ENCODE peak calls at places on chromosomes 13 and 19, in eight cellular contexts. One of them, this sample, is unnamed.

GRCh38 chr13:50390503-50391248 is 375.4 kb downstream of the KCNRG start:
- DNase-seq in left kidney: no peak
- DNase-seq in head of caudate nucleus: no peak
- DNase-seq in GM13977: no peak
- DNase-seq in colonic mucosa: no peak
- DNase-seq in pancreas: no peak
- DNase-seq in KG1: no peak
- DNase-seq in NCI-H1048: no peak
- DNase-seq in this sample: no peak

GRCh38 chr13:114118086-114118762 is 14.2 kb downstream of the RASA3 start:
- DNase-seq in left kidney: no peak
- DNase-seq in NCI-H1048: no peak
- DNase-seq in GM13977: no peak
- DNase-seq in head of caudate nucleus: no peak
- DNase-seq in pancreas: peak; percentile 18
- DNase-seq in KG1: no peak
- DNase-seq in colonic mucosa: no peak
- DNase-seq in this sample: no peak

GRCh38 chr13:91399189-91400093 is 1.0 kb downstream of the GPC5 start:
- DNase-seq in pancreas: no peak
- DNase-seq in NCI-H1048: no peak
- DNase-seq in left kidney: peak; percentile 31
- DNase-seq in KG1: no peak
- DNase-seq in colonic mucosa: no peak
- DNase-seq in head of caudate nucleus: peak; percentile 16
- DNase-seq in GM13977: no peak
- DNase-seq in this sample: no peak

GRCh38 chr19:18668744-18669523 is 14.5 kb upstream of the CRTC1 start:
- DNase-seq in left kidney: no peak
- DNase-seq in KG1: no peak
- DNase-seq in GM13977: no peak
- DNase-seq in colonic mucosa: no peak
- DNase-seq in pancreas: no peak
- DNase-seq in head of caudate nucleus: no peak
- DNase-seq in NCI-H1048: no peak
- DNase-seq in this sample: no peak

GRCh38 chr19:8213827-8214672 is 4.9 kb downstream of the CERS4 start:
- DNase-seq in left kidney: no peak
- DNase-seq in colonic mucosa: no peak
- DNase-seq in NCI-H1048: no peak
- DNase-seq in head of caudate nucleus: no peak
- DNase-seq in pancreas: no peak
- DNase-seq in GM13977: no peak
- DNase-seq in KG1: no peak
- DNase-seq in this sample: no peak

GRCh38 chr13:77065456-77066147 is 38.6 kb upstream of the FBXL3 start:
- DNase-seq in head of caudate nucleus: no peak
- DNase-seq in pancreas: no peak
- DNase-seq in colonic mucosa: no peak
- DNase-seq in left kidney: no peak
- DNase-seq in GM13977: no peak
- DNase-seq in KG1: no peak
- DNase-seq in NCI-H1048: no peak
- DNase-seq in this sample: no peak

GRCh38 chr19:35309481-35310279 is 17.7 kb downstream of the MAG start:
- DNase-seq in KG1: no peak
- DNase-seq in GM13977: no peak
- DNase-seq in pancreas: peak; percentile 51
- DNase-seq in colonic mucosa: no peak
- DNase-seq in left kidney: peak; percentile 97
- DNase-seq in NCI-H1048: no peak
- DNase-seq in head of caudate nucleus: no peak
- DNase-seq in this sample: no peak

GRCh38 chr19:5893907-5894703 is 9.5 kb downstream of the NDUFA11 start:
- DNase-seq in NCI-H1048: no peak
- DNase-seq in colonic mucosa: no peak
- DNase-seq in pancreas: no peak
- DNase-seq in KG1: no peak
- DNase-seq in head of caudate nucleus: no peak
- DNase-seq in left kidney: peak; percentile 71
- DNase-seq in GM13977: no peak
- DNase-seq in this sample: no peak

GRCh38 chr13:112690242-112690943 is 555 bp downstream of the ATP11A start:
- DNase-seq in pancreas: peak; percentile 72
- DNase-seq in head of caudate nucleus: peak; percentile 43
- DNase-seq in left kidney: peak; percentile 83
- DNase-seq in GM13977: peak; percentile 67
- DNase-seq in NCI-H1048: no peak
- DNase-seq in colonic mucosa: peak; percentile 47
- DNase-seq in KG1: no peak
- DNase-seq in this sample: no peak

GRCh38 chr13:112330479-112331407 is 45.4 kb upstream of the SPACA7 start:
- DNase-seq in pancreas: no peak
- DNase-seq in GM13977: no peak
- DNase-seq in head of caudate nucleus: no peak
- DNase-seq in colonic mucosa: no peak
- DNase-seq in KG1: no peak
- DNase-seq in NCI-H1048: no peak
- DNase-seq in left kidney: peak; percentile 50
- DNase-seq in this sample: no peak

GRCh38 chr13:110549795-110550160 is 11.7 kb downstream of the RAB20 start:
- DNase-seq in pancreas: no peak
- DNase-seq in left kidney: no peak
- DNase-seq in colonic mucosa: no peak
- DNase-seq in NCI-H1048: no peak
- DNase-seq in GM13977: no peak
- DNase-seq in KG1: no peak
- DNase-seq in head of caudate nucleus: no peak
- DNase-seq in this sample: no peak

GRCh38 chr13:41461527-41462124 is 4.3 kb downstream of the RGCC start:
- DNase-seq in pancreas: no peak
- DNase-seq in head of caudate nucleus: no peak
- DNase-seq in NCI-H1048: no peak
- DNase-seq in GM13977: no peak
- DNase-seq in colonic mucosa: no peak
- DNase-seq in KG1: no peak
- DNase-seq in left kidney: no peak
- DNase-seq in this sample: no peak

GRCh38 chr19:4449022-4449825 is 8.4 kb downstream of the UBXN6 start:
- DNase-seq in head of caudate nucleus: peak; percentile 73
- DNase-seq in left kidney: no peak
- DNase-seq in KG1: no peak
- DNase-seq in GM13977: no peak
- DNase-seq in NCI-H1048: no peak
- DNase-seq in colonic mucosa: no peak
- DNase-seq in pancreas: peak; percentile 89
- DNase-seq in this sample: no peak

GRCh38 chr19:1608414-1609391 is 3.4 kb upstream of the UQCR11 start:
- DNase-seq in head of caudate nucleus: no peak
- DNase-seq in left kidney: no peak
- DNase-seq in colonic mucosa: no peak
- DNase-seq in NCI-H1048: no peak
- DNase-seq in GM13977: no peak
- DNase-seq in KG1: no peak
- DNase-seq in pancreas: no peak
- DNase-seq in this sample: no peak

GRCh38 chr13:70613295-70613694 is 505.0 kb upstream of the KLHL1 start:
- DNase-seq in head of caudate nucleus: no peak
- DNase-seq in KG1: no peak
- DNase-seq in pancreas: no peak
- DNase-seq in GM13977: no peak
- DNase-seq in colonic mucosa: no peak
- DNase-seq in left kidney: peak; percentile 12
- DNase-seq in NCI-H1048: no peak
- DNase-seq in this sample: no peak

GRCh38 chr13:98951266-98951665 is 26.6 kb downstream of the DOCK9 start:
- DNase-seq in colonic mucosa: no peak
- DNase-seq in left kidney: no peak
- DNase-seq in head of caudate nucleus: no peak
- DNase-seq in pancreas: no peak
- DNase-seq in KG1: no peak
- DNase-seq in GM13977: no peak
- DNase-seq in NCI-H1048: no peak
- DNase-seq in this sample: no peak

GRCh38 chr19:53101518-53101917 is 1.7 kb downstream of the ZNF160 start:
- DNase-seq in KG1: no peak
- DNase-seq in colonic mucosa: no peak
- DNase-seq in pancreas: no peak
- DNase-seq in GM13977: no peak
- DNase-seq in left kidney: peak; percentile 20
- DNase-seq in head of caudate nucleus: no peak
- DNase-seq in NCI-H1048: no peak
- DNase-seq in this sample: no peak

GRCh38 chr13:46831588-46832194 is 34.7 kb upstream of the ESD start:
- DNase-seq in head of caudate nucleus: peak; percentile 60
- DNase-seq in colonic mucosa: peak; percentile 48
- DNase-seq in left kidney: peak; percentile 70
- DNase-seq in NCI-H1048: no peak
- DNase-seq in pancreas: no peak
- DNase-seq in KG1: peak; percentile 75
- DNase-seq in GM13977: no peak
- DNase-seq in this sample: peak; percentile 8

GRCh38 chr13:26050568-26051230 is 1.1 kb downstream of the SHISA2 start:
- DNase-seq in NCI-H1048: no peak
- DNase-seq in KG1: no peak
- DNase-seq in colonic mucosa: no peak
- DNase-seq in left kidney: peak; percentile 85
- DNase-seq in pancreas: peak; percentile 24
- DNase-seq in GM13977: peak; percentile 18
- DNase-seq in head of caudate nucleus: peak; percentile 55
- DNase-seq in this sample: no peak

GRCh38 chr13:19586904-19587634 is 25.7 kb upstream of the TPTE2 start:
- DNase-seq in colonic mucosa: peak; percentile 27
- DNase-seq in NCI-H1048: no peak
- DNase-seq in left kidney: peak; percentile 16
- DNase-seq in GM13977: peak; percentile 63
- DNase-seq in KG1: peak; percentile 69
- DNase-seq in head of caudate nucleus: no peak
- DNase-seq in pancreas: no peak
- DNase-seq in this sample: no peak

GRCh38 chr13:41365636-41366035 is 54.6 kb downstream of the NAA16 start:
- DNase-seq in colonic mucosa: no peak
- DNase-seq in GM13977: no peak
- DNase-seq in KG1: no peak
- DNase-seq in NCI-H1048: no peak
- DNase-seq in pancreas: no peak
- DNase-seq in left kidney: no peak
- DNase-seq in head of caudate nucleus: no peak
- DNase-seq in this sample: peak; percentile 56

GRCh38 chr19:2455481-2456300 is 1.1 kb downstream of the LMNB2 start:
- DNase-seq in head of caudate nucleus: no peak
- DNase-seq in NCI-H1048: no peak
- DNase-seq in colonic mucosa: peak; percentile 59
- DNase-seq in left kidney: peak; percentile 42
- DNase-seq in GM13977: peak; percentile 92
- DNase-seq in pancreas: peak; percentile 44
- DNase-seq in KG1: peak; percentile 3
- DNase-seq in this sample: no peak

GRCh38 chr13:46463719-46464118 is 76.7 kb upstream of the RUBCNL start:
- DNase-seq in NCI-H1048: no peak
- DNase-seq in KG1: no peak
- DNase-seq in left kidney: no peak
- DNase-seq in pancreas: no peak
- DNase-seq in colonic mucosa: no peak
- DNase-seq in head of caudate nucleus: no peak
- DNase-seq in GM13977: no peak
- DNase-seq in this sample: no peak

GRCh38 chr19:50679177-50680125 is 30.2 kb downstream of the C19orf81 start:
- DNase-seq in pancreas: peak; percentile 82
- DNase-seq in KG1: peak; percentile 48
- DNase-seq in head of caudate nucleus: peak; percentile 85
- DNase-seq in NCI-H1048: peak; percentile 37
- DNase-seq in left kidney: peak; percentile 89
- DNase-seq in GM13977: peak; percentile 98
- DNase-seq in colonic mucosa: peak; percentile 67
- DNase-seq in this sample: peak; percentile 11

GRCh38 chr19:18496167-18496979 is 25.5 kb downstream of the ELL start:
- DNase-seq in NCI-H1048: no peak
- DNase-seq in left kidney: no peak
- DNase-seq in GM13977: peak; percentile 67
- DNase-seq in KG1: peak; percentile 57
- DNase-seq in head of caudate nucleus: no peak
- DNase-seq in colonic mucosa: peak; percentile 60
- DNase-seq in pancreas: peak; percentile 89
- DNase-seq in this sample: no peak

GRCh38 chr13:111658150-111659100 is 338.0 kb downstream of the TEX29 start:
- DNase-seq in head of caudate nucleus: peak; percentile 61
- DNase-seq in KG1: no peak
- DNase-seq in GM13977: no peak
- DNase-seq in NCI-H1048: no peak
- DNase-seq in colonic mucosa: no peak
- DNase-seq in pancreas: no peak
- DNase-seq in left kidney: peak; percentile 73
- DNase-seq in this sample: no peak

GRCh38 chr19:3175761-3176714 is 2.5 kb upstream of the S1PR4 start:
- DNase-seq in GM13977: no peak
- DNase-seq in colonic mucosa: peak; percentile 89
- DNase-seq in NCI-H1048: no peak
- DNase-seq in head of caudate nucleus: no peak
- DNase-seq in left kidney: no peak
- DNase-seq in pancreas: peak; percentile 57
- DNase-seq in KG1: no peak
- DNase-seq in this sample: peak; percentile 80

GRCh38 chr19:5775668-5776309 is 8.8 kb downstream of the PRR22 start:
- DNase-seq in KG1: no peak
- DNase-seq in pancreas: no peak
- DNase-seq in left kidney: no peak
- DNase-seq in GM13977: no peak
- DNase-seq in NCI-H1048: no peak
- DNase-seq in colonic mucosa: no peak
- DNase-seq in head of caudate nucleus: no peak
- DNase-seq in this sample: peak; percentile 48

GRCh38 chr13:52010890-52011689 is at the start of gene ATP7B:
- DNase-seq in head of caudate nucleus: peak; percentile 17
- DNase-seq in left kidney: peak; percentile 73
- DNase-seq in KG1: no peak
- DNase-seq in pancreas: peak; percentile 30
- DNase-seq in colonic mucosa: peak; percentile 41
- DNase-seq in NCI-H1048: no peak
- DNase-seq in GM13977: peak; percentile 39
- DNase-seq in this sample: no peak

GRCh38 chr19:850221-850978 is 1.7 kb upstream of the ELANE start:
- DNase-seq in head of caudate nucleus: peak; percentile 52
- DNase-seq in left kidney: peak; percentile 73
- DNase-seq in NCI-H1048: no peak
- DNase-seq in KG1: no peak
- DNase-seq in pancreas: peak; percentile 90
- DNase-seq in colonic mucosa: peak; percentile 75
- DNase-seq in GM13977: no peak
- DNase-seq in this sample: peak; percentile 70